ENCODE peak calls at places on chromosomes 7 and 10, in four cellular contexts. One of them, this sample, is unnamed.

GRCh38 chr10:25036381-25036780 is 20.0 kb downstream of the THNSL1 start:
- DNase-seq in A549: no peak
- DNase-seq in spleen: no peak
- DNase-seq in ovary: no peak
- DNase-seq in this sample: no peak

GRCh38 chr7:6121141-6121540 is 90.0 kb downstream of the ANKRD61 start:
- DNase-seq in A549: no peak
- DNase-seq in spleen: no peak
- DNase-seq in ovary: no peak
- DNase-seq in this sample: no peak

GRCh38 chr7:918441-919113 is 35.9 kb downstream of the ADAP1 start:
- DNase-seq in A549: no peak
- DNase-seq in spleen: peak; percentile 67
- DNase-seq in ovary: no peak
- DNase-seq in this sample: no peak

GRCh38 chr10:48493083-48493871 is 111.6 kb downstream of the ARHGAP22 start:
- DNase-seq in A549: no peak
- DNase-seq in spleen: peak; percentile 78
- DNase-seq in ovary: no peak
- DNase-seq in this sample: peak; percentile 81

GRCh38 chr10:44439845-44440244 is 54.9 kb upstream of the CXCL12 start:
- DNase-seq in A549: no peak
- DNase-seq in spleen: no peak
- DNase-seq in ovary: no peak
- DNase-seq in this sample: peak; percentile 64

GRCh38 chr7:151992375-151992774 is 33.1 kb upstream of the GALNT11 start:
- DNase-seq in A549: peak; percentile 66
- DNase-seq in spleen: peak; percentile 84
- DNase-seq in ovary: no peak
- DNase-seq in this sample: no peak

GRCh38 chr7:158863611-158864506 is 7.5 kb downstream of the DYNC2I1 start:
- DNase-seq in A549: peak; percentile 41
- DNase-seq in spleen: peak; percentile 84
- DNase-seq in ovary: peak; percentile 76
- DNase-seq in this sample: no peak

GRCh38 chr7:151876899-151877777 is at the start of gene PRKAG2:
- DNase-seq in A549: peak; percentile 55
- DNase-seq in spleen: peak; percentile 93
- DNase-seq in ovary: peak; percentile 81
- DNase-seq in this sample: no peak

GRCh38 chr10:43679509-43679908 is 30.8 kb upstream of the ZNF32 start:
- DNase-seq in A549: no peak
- DNase-seq in spleen: no peak
- DNase-seq in ovary: no peak
- DNase-seq in this sample: no peak

GRCh38 chr7:137816696-137817320 is 30.0 kb downstream of the DGKI start:
- DNase-seq in A549: no peak
- DNase-seq in spleen: no peak
- DNase-seq in ovary: no peak
- DNase-seq in this sample: no peak

GRCh38 chr7:45118292-45118691 is 6.8 kb upstream of the TBRG4 start:
- DNase-seq in A549: no peak
- DNase-seq in spleen: peak; percentile 4
- DNase-seq in ovary: no peak
- DNase-seq in this sample: no peak

GRCh38 chr10:6669269-6669859 is 89.3 kb upstream of the PRKCQ start:
- DNase-seq in A549: peak; percentile 38
- DNase-seq in spleen: no peak
- DNase-seq in ovary: no peak
- DNase-seq in this sample: no peak

GRCh38 chr7:131604841-131605279 is 48.4 kb upstream of the PODXL start:
- DNase-seq in A549: peak; percentile 49
- DNase-seq in spleen: no peak
- DNase-seq in ovary: no peak
- DNase-seq in this sample: no peak

GRCh38 chr10:62806246-62806645 is 1.7 kb downstream of the ADO start:
- DNase-seq in A549: no peak
- DNase-seq in spleen: no peak
- DNase-seq in ovary: no peak
- DNase-seq in this sample: no peak

GRCh38 chr10:69696073-69696731 is 66.2 kb downstream of the FAM241B start:
- DNase-seq in A549: peak; percentile 90
- DNase-seq in spleen: no peak
- DNase-seq in ovary: peak; percentile 26
- DNase-seq in this sample: no peak

GRCh38 chr10:73940634-73941221 is 29.8 kb downstream of the PLAU start:
- DNase-seq in A549: peak; percentile 73
- DNase-seq in spleen: peak; percentile 97
- DNase-seq in ovary: peak; percentile 89
- DNase-seq in this sample: no peak

GRCh38 chr10:88989824-88990527 is 622 bp upstream of the FAS start:
- DNase-seq in A549: no peak
- DNase-seq in spleen: no peak
- DNase-seq in ovary: no peak
- DNase-seq in this sample: peak; percentile 93

GRCh38 chr10:31749293-31749692 is 179.3 kb downstream of the ARHGAP12 start:
- DNase-seq in A549: no peak
- DNase-seq in spleen: no peak
- DNase-seq in ovary: no peak
- DNase-seq in this sample: no peak

GRCh38 chr10:92757720-92758119 is 68.0 kb downstream of the HHEX start:
- DNase-seq in A549: no peak
- DNase-seq in spleen: no peak
- DNase-seq in ovary: no peak
- DNase-seq in this sample: no peak

GRCh38 chr10:116892873-116893685 is 43.8 kb downstream of the ENO4 start:
- DNase-seq in A549: no peak
- DNase-seq in spleen: no peak
- DNase-seq in ovary: no peak
- DNase-seq in this sample: no peak

GRCh38 chr7:120725376-120726039 is 132.4 kb downstream of the TSPAN12 start:
- DNase-seq in A549: peak; percentile 4
- DNase-seq in spleen: no peak
- DNase-seq in ovary: no peak
- DNase-seq in this sample: no peak

DNA sequence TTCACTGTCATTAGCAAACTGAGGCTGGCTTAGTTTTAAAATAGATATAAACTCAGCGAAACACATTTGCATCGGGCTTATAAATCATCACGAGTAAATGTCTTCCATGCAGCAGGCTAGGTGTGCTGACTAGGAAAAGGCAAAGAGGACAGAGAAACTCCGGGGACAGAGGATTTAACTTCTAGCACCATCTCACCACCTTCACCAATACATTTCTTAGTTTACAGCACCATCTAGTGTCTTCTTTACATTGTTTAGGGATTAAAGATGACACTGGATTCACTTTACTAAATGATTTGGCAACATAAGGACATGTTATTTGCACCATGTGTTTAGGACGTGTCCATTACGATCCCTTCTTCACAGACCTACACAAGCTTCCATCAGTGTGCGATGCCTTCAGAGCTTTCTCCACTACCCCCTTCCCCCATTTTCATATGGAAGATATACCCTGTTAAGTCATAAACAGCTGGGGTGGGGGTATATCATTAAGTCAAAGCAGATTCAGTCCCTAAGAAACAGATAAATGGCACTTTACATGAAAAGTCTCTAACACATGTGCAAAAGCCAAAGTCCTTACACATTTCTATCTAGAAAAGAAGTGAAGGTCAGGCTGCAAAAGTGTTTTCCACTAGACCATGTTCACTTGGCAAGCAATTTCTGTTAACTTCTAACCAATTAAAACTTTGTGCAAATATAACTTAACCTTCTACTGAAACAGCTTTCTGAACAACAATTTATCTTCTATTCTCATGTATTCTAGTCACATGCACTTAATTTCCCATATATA is 103.3 kb downstream of the GRB10 start:
- DNase-seq in A549: peak; percentile 41
- DNase-seq in spleen: no peak
- DNase-seq in ovary: no peak
- DNase-seq in this sample: no peak
- TF ChIP-seq CTCF in A549: peak; percentile 54
- TF ChIP-seq CTCF in spleen: peak; percentile 48
- TF ChIP-seq CTCF in ovary: no peak
- TF ChIP-seq CTCF in this sample: peak; percentile 36

GRCh38 chr7:106868364-106868763 is 3.3 kb downstream of the PIK3CG start:
- DNase-seq in A549: no peak
- DNase-seq in spleen: no peak
- DNase-seq in ovary: no peak
- DNase-seq in this sample: no peak
- H3K4me1 ChIP-seq in A549: no peaks in the 10 kb centered on the region
- H3K4me1 ChIP-seq in spleen: peaks cover 79% of the 10 kb centered on the region
- H3K4me1 ChIP-seq in ovary: no peaks in the 10 kb centered on the region
- H3K4me1 ChIP-seq in this sample: peaks cover 5% of the 10 kb centered on the region

DNA sequence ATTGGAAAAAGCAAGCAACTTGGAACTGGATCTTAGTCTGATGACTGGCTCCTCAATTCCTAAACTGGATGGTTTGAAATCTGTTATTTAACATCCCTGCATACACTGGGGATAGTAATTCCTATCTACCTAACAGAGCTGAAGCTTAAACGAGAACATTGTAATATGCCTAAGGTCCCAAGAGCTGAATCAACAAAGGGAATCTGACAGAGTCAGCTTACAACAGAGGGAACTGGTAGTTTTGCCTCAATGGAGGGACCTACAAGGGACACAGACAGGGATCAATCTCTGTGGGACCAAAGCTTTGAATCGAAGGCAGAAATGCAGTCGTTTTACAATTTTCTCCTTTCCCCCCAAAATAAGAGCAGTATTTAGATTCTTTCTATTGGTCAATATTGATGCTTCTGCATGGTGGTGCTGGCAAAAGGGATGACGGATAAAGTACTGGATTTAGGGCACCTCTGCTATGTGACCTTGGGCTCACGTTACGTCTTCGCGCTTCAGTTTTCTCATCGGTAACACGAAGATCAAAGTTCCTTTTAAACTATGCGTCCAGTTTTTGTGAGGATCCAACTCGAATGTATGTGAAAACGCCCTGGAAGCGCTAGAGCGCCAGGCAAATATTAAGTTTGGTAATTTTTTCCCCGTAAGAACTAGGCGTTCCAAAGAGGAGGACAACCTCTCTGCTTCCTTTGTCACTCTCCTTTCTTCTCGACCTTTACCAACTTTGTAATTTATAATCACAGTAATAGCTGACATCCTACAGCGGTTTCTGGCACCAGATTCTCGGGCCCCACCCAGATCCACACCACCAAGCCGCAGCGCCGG is 1.1 kb downstream of the ACTR1A start:
- DNase-seq in A549: no peak
- DNase-seq in spleen: no peak
- DNase-seq in ovary: no peak
- DNase-seq in this sample: no peak
- TF ChIP-seq POLR2A in A549: no peak
- TF ChIP-seq POLR2A in spleen: peak; percentile 3
- TF ChIP-seq POLR2A in ovary: no peak
- TF ChIP-seq POLR2A in this sample: peak; percentile 66

GRCh38 chr7:36937754-36938551 is 213.7 kb upstream of the AOAH start:
- DNase-seq in A549: no peak
- DNase-seq in spleen: no peak
- DNase-seq in ovary: no peak
- DNase-seq in this sample: no peak
- TF ChIP-seq CTCF in A549: no peak
- TF ChIP-seq CTCF in spleen: no peak
- TF ChIP-seq CTCF in ovary: no peak
- TF ChIP-seq CTCF in this sample: no peak

GRCh38 chr10:132395704-132396494 is 1.1 kb upstream of the PWWP2B start:
- DNase-seq in A549: no peak
- DNase-seq in spleen: peak; percentile 95
- DNase-seq in ovary: peak; percentile 88
- DNase-seq in this sample: no peak

GRCh38 chr10:132396495-132397035 is 435 bp upstream of the PWWP2B start:
- DNase-seq in A549: no peak
- DNase-seq in spleen: peak; percentile 96
- DNase-seq in ovary: peak; percentile 76
- DNase-seq in this sample: no peak

GRCh38 chr10:132398566-132398991 is 1.6 kb downstream of the PWWP2B start:
- DNase-seq in A549: no peak
- DNase-seq in spleen: peak; percentile 85
- DNase-seq in ovary: peak; percentile 49
- DNase-seq in this sample: no peak

GRCh38 chr10:132397671-132398565 is 918 bp downstream of the PWWP2B start:
- DNase-seq in A549: no peak
- DNase-seq in spleen: peak; percentile 92
- DNase-seq in ovary: peak; percentile 70
- DNase-seq in this sample: no peak

DNA sequence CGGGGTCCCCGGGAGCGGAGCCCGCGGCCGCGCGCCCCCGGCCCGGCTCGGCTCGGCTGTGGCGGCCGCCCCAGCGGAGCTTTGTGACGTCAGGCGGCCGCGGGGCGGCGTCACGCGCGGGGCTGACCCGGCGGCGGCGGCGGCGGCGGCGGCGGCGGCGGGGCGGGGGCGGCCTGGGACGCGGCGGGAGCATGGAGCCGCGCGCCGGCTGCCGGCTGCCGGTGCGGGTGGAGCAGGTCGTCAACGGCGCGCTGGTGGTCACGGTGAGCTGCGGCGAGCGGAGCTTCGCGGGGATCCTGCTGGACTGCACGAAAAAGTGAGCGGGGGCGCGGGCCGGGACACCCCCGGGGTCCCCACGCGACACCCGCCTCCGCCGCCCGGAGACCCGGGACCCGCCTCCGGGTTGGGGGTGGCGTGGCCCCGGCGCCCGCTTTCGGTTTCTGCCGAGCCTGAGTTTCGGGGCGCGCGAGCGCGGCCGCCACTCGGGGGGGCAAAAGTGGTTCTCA is at the start of gene PWWP2B:
- DNase-seq in A549: no peak
- DNase-seq in spleen: peak; percentile 94
- DNase-seq in ovary: peak; percentile 79
- DNase-seq in this sample: no peak
- H3K4me1 ChIP-seq in A549: peaks cover 27% of the 10 kb centered on the region
- H3K4me1 ChIP-seq in spleen: peaks cover 79% of the 10 kb centered on the region
- H3K4me1 ChIP-seq in ovary: peaks cover 11% of the 10 kb centered on the region
- H3K4me1 ChIP-seq in this sample: peaks cover 64% of the 10 kb centered on the region

GRCh38 chr10:119542357-119542989 is at the start of gene RGS10:
- DNase-seq in A549: peak; percentile 45
- DNase-seq in spleen: peak; percentile 94
- DNase-seq in ovary: peak; percentile 79
- DNase-seq in this sample: no peak
- TF ChIP-seq POLR2A in A549: peak; percentile 91
- TF ChIP-seq POLR2A in spleen: no peak
- TF ChIP-seq POLR2A in ovary: peak; percentile 42
- TF ChIP-seq POLR2A in this sample: peak; percentile 84

GRCh38 chr7:67817481-67817880 is 820.8 kb downstream of the TYW1 start:
- DNase-seq in A549: no peak
- DNase-seq in spleen: no peak
- DNase-seq in ovary: no peak
- DNase-seq in this sample: no peak
- TF ChIP-seq CTCF in A549: no peak
- TF ChIP-seq CTCF in spleen: no peak
- TF ChIP-seq CTCF in ovary: no peak
- TF ChIP-seq CTCF in this sample: no peak

DNA sequence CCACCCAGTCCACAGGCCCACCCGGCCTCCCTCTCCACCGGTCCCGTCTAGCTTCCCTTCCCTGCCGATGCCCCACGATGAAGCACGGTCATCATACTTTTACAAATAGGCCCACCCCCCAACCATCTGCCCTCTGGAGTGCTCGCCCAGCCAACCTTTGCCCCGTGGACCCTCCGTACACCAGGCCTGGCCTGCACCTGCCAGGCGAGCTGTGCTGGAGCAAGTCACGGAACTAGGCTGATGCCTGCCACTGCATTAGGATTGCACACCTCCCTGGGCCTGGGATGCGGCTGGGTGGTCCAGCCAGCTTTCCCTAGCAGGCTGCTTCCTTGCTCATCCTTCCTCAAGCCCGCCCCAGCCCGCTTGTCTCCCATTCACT is 44.7 kb downstream of the PPIF start:
- DNase-seq in A549: no peak
- DNase-seq in spleen: peak; percentile 69
- DNase-seq in ovary: no peak
- DNase-seq in this sample: no peak
- H3K4me1 ChIP-seq in A549: no peaks in the 10 kb centered on the region
- H3K4me1 ChIP-seq in spleen: peaks cover 20% of the 10 kb centered on the region
- H3K4me1 ChIP-seq in ovary: peaks cover 17% of the 10 kb centered on the region
- H3K4me1 ChIP-seq in this sample: peaks cover 56% of the 10 kb centered on the region